ENCODE peak calls at places on chromosome 13, in seven cellular contexts. A is T-helper 2 cell treated with Interferon-gamma antibody and Interleukin-4, amounts not matched to agents 5 μg/mL and 100 μg/mL, for 36 hours; B is HCT116; S is stimulated activated CD4-positive, alpha-beta T cell treated with anti-CD3 and anti-CD28 coated beads, Interleukin-2, amount 100 ng/mL, for 48 hours; P is activated CD4-positive, CD25-positive, alpha-beta regulatory T cell; C is nephron progenitor cell; X is fibroblast of pulmonary artery. U is an unnamed sample.

GRCh38 chr13:59423708-59424355 is 739.9 kb downstream of the DIAPH3 start:
- DNase-seq in A (no peak), B (no peak), S (no peak), P (no peak), C (no peak), X (no peak), U (no peak)

GRCh38 chr13:98459721-98460370 is 117.1 kb downstream of the STK24 start:
- DNase-seq in A (no peak), B (no peak), S (no peak), P (no peak), C (no peak), X (no peak), U (no peak)

GRCh38 chr13:99968521-99969367 is 2.8 kb downstream of the ZIC5 start:
- DNase-seq in A (no peak), B (no peak), S (no peak), P (no peak), C (peak), X (no peak), U (no peak)

GRCh38 chr13:30355405-30355741 is 48.0 kb upstream of the KATNAL1 start:
- DNase-seq in A (no peak), B (no peak), S (no peak), P (peak), C (peak), X (no peak), U (peak)

GRCh38 chr13:43196171-43196611 is 172.8 kb downstream of the DNAJC15 start:
- DNase-seq in A (no peak), B (no peak), S (no peak), P (no peak), C (no peak), X (peak), U (no peak)

GRCh38 chr13:75855847-75856246 is 219.7 kb downstream of the LMO7 start:
- DNase-seq in A (no peak), B (no peak), S (no peak), P (no peak), C (no peak), X (no peak), U (no peak)

GRCh38 chr13:26895081-26895807 is 134.7 kb upstream of the GPR12 start:
- DNase-seq in A (no peak), B (no peak), S (no peak), P (no peak), C (no peak), X (no peak), U (no peak)

GRCh38 chr13:53276265-53276664 is 247.7 kb downstream of the OLFM4 start:
- DNase-seq in A (no peak), B (no peak), S (no peak), P (no peak), C (no peak), X (no peak), U (no peak)

GRCh38 chr13:65966991-65967451 is 1263.1 kb downstream of the PCDH9 start:
- DNase-seq in A (no peak), B (peak), S (no peak), P (no peak), C (no peak), X (peak), U (no peak)

GRCh38 chr13:77521595-77522367 is 13.7 kb upstream of the SCEL start:
- DNase-seq in A (no peak), B (no peak), S (no peak), P (no peak), C (no peak), X (peak), U (no peak)

GRCh38 chr13:49869514-49869913 is 66.6 kb downstream of the SPRYD7 start:
- DNase-seq in A (no peak), B (no peak), S (no peak), P (no peak), C (no peak), X (peak), U (no peak)

GRCh38 chr13:38824342-38824741 is 137.5 kb downstream of the FREM2 start:
- DNase-seq in A (peak), B (no peak), S (no peak), P (no peak), C (no peak), X (no peak), U (no peak)

GRCh38 chr13:50309872-50310594 is 294.8 kb downstream of the KCNRG start:
- DNase-seq in A (no peak), B (no peak), S (no peak), P (no peak), C (no peak), X (no peak), U (no peak)

GRCh38 chr13:36891752-36892151 is 28.3 kb downstream of the SMAD9 start:
- DNase-seq in A (no peak), B (no peak), S (no peak), P (no peak), C (no peak), X (peak), U (no peak)

GRCh38 chr13:42084722-42085121 is 36.3 kb downstream of the DGKH start:
- DNase-seq in A (no peak), B (no peak), S (no peak), P (no peak), C (no peak), X (no peak), U (no peak)

GRCh38 chr13:25847145-25847544 is 204.7 kb downstream of the SHISA2 start:
- DNase-seq in A (no peak), B (no peak), S (no peak), P (no peak), C (no peak), X (no peak), U (no peak)

GRCh38 chr13:89940383-89940782 is 1407.1 kb upstream of the MIR17HG start:
- DNase-seq in A (no peak), B (no peak), S (no peak), P (no peak), C (no peak), X (no peak), U (no peak)

GRCh38 chr13:73056054-73056962 is 2.5 kb upstream of the KLF5 start:
- DNase-seq in A (no peak), B (peak), S (no peak), P (no peak), C (no peak), X (peak), U (no peak)

GRCh38 chr13:79901336-79901735 is 420.4 kb downstream of the NDFIP2 start:
- DNase-seq in A (no peak), B (no peak), S (no peak), P (no peak), C (no peak), X (peak), U (no peak)

GRCh38 chr13:44895584-44895983 is 93.7 kb downstream of the NUFIP1 start:
- DNase-seq in A (no peak), B (no peak), S (no peak), P (no peak), C (no peak), X (no peak), U (no peak)

GRCh38 chr13:111177081-111177711 is 62.1 kb downstream of the ARHGEF7 start:
- DNase-seq in A (no peak), B (no peak), S (no peak), P (no peak), C (no peak), X (peak), U (no peak)

GRCh38 chr13:36297600-36298338 is at the start of gene CCDC169:
- DNase-seq in A (peak), B (no peak), S (peak), P (peak), C (peak), X (peak), U (peak)

GRCh38 chr13:31774186-31774585 is 34.9 kb downstream of the RXFP2 start:
- DNase-seq in A (no peak), B (no peak), S (no peak), P (no peak), C (no peak), X (no peak), U (no peak)